ENCODE peak calls at places on chromosome 5, in five cellular contexts. T is C1 segment of cervical spinal cord, H is EH, J is NAMALWA, R is hepatocyte. N is an unnamed sample.

GRCh38 chr5:180438785-180439780 is 55.1 kb upstream of the CNOT6 start:
- DNase-seq in T (no peak), H (no peak), J (no peak), R (no peak), N (no peak)

GRCh38 chr5:119389288-119390065 is 33.7 kb downstream of the TNFAIP8 start:
- DNase-seq in T (no peak), H (peak; percentile 45), J (no peak), R (peak; percentile 22), N (no peak)

GRCh38 chr5:58934629-58935097 is 351.8 kb downstream of the RAB3C start:
- DNase-seq in T (no peak), H (no peak), J (no peak), R (no peak), N (no peak)

GRCh38 chr5:134503088-134503936 is 22.2 kb upstream of the JADE2 start:
- DNase-seq in T (no peak), H (peak; percentile 98), J (no peak), R (peak; percentile 83), N (no peak)

GRCh38 chr5:170791325-170791954 is 7.9 kb downstream of the GABRP start:
- DNase-seq in T (peak; percentile 17), H (peak; percentile 61), J (peak; percentile 67), R (peak; percentile 83), N (peak; percentile 52)

GRCh38 chr5:68740204-68740910 is 353.5 kb upstream of the SLC30A5 start:
- DNase-seq in T (no peak), H (no peak), J (peak; percentile 4), R (no peak), N (no peak)

GRCh38 chr5:71865202-71865601 is 146.1 kb downstream of the CARTPT start:
- DNase-seq in T (no peak), H (peak; percentile 86), J (no peak), R (peak; percentile 49), N (no peak)

GRCh38 chr5:135964670-135965320 is 10.0 kb upstream of the LECT2 start:
- DNase-seq in T (no peak), H (peak; percentile 51), J (no peak), R (no peak), N (no peak)

GRCh38 chr5:7436521-7436920 is 40.6 kb downstream of the ADCY2 start:
- DNase-seq in T (no peak), H (no peak), J (no peak), R (no peak), N (no peak)

GRCh38 chr5:150542933-150543445 is 35.1 kb downstream of the NDST1 start:
- DNase-seq in T (no peak), H (no peak), J (no peak), R (peak; percentile 89), N (no peak)

GRCh38 chr5:17037751-17038150 is 101.7 kb upstream of the MYO10 start:
- DNase-seq in T (no peak), H (peak; percentile 56), J (no peak), R (no peak), N (no peak)

GRCh38 chr5:135208555-135209494 is 174.8 kb upstream of the PITX1 start:
- DNase-seq in T (no peak), H (peak; percentile 99), J (no peak), R (peak; percentile 74), N (no peak)

GRCh38 chr5:111680737-111681413 is 76.1 kb downstream of the NREP start:
- DNase-seq in T (no peak), H (peak; percentile 97), J (no peak), R (peak; percentile 85), N (no peak)